ENCODE peak calls at places on chromosomes 5 and 9, in seven cellular contexts. U is neuronal stem cell, R is IMR-90, I is mesenchymal stem cell, L is mesendoderm, C is H1, Q is trophoblast cell. E is an unnamed sample.

GRCh38 chr5:40679998-40680681 is 425 bp downstream of the PTGER4 start:
- DNase-seq in R (no peak), C (no peak), U (no peak), I (peak), L (peak), Q (no peak), E (peak)

GRCh38 chr9:6782981-6783380 is 25.2 kb downstream of the KDM4C start:
- DNase-seq in C (no peak), Q (no peak), U (no peak), I (no peak), L (no peak), R (no peak), E (no peak)

GRCh38 chr5:61089351-61089750 is 72.9 kb downstream of the SMIM15 start:
- DNase-seq in L (no peak), I (peak), C (no peak), R (peak), Q (no peak), U (no peak), E (no peak)

GRCh38 chr5:91382530-91383026 is 539 bp downstream of the ARRDC3 start:
- DNase-seq in L (peak), I (peak), U (peak), R (peak), C (no peak), Q (peak), E (no peak)

GRCh38 chr5:7886849-7887460 is 18.0 kb downstream of the MTRR start:
- DNase-seq in I (peak), R (peak), Q (peak), U (peak), L (peak), C (no peak), E (no peak)

GRCh38 chr9:100063185-100063584 is 35.6 kb downstream of the ERP44 start:
- DNase-seq in C (no peak), U (no peak), Q (no peak), R (peak), I (peak), L (peak), E (no peak)

GRCh38 chr9:95201201-95201600 is 116.3 kb downstream of the FANCC start:
- DNase-seq in U (no peak), R (no peak), C (no peak), Q (no peak), I (no peak), L (no peak), E (no peak)

GRCh38 chr9:649128-650074 is 192.1 kb upstream of the DMRT1 start:
- DNase-seq in U (no peak), R (no peak), I (no peak), L (peak), C (no peak), Q (no peak), E (peak)

GRCh38 chr5:159106569-159107282 is 7.0 kb upstream of the EBF1 start:
- DNase-seq in L (peak), I (peak), R (peak), U (peak), Q (peak), C (no peak), E (peak)

GRCh38 chr5:1963941-1964451 is 81.3 kb upstream of the IRX4 start:
- DNase-seq in U (no peak), I (no peak), L (no peak), C (no peak), R (no peak), Q (no peak), E (no peak)

GRCh38 chr5:91288117-91288516 is 95.0 kb downstream of the ARRDC3 start:
- DNase-seq in U (no peak), I (peak), Q (no peak), C (no peak), L (no peak), R (peak), E (no peak)

GRCh38 chr5:131773805-131774204 is 23.0 kb downstream of the FNIP1 start:
- DNase-seq in Q (no peak), L (no peak), U (no peak), I (no peak), C (no peak), R (no peak), E (no peak)

GRCh38 chr5:76084496-76085285 is 1.5 kb downstream of the SV2C start:
- DNase-seq in R (no peak), I (no peak), U (peak), Q (no peak), C (no peak), L (peak), E (peak)

GRCh38 chr5:80704221-80704620 is 49.4 kb upstream of the DHFR start:
- DNase-seq in L (peak), R (no peak), Q (no peak), U (no peak), I (no peak), C (no peak), E (no peak)

GRCh38 chr5:112554089-112554977 is 135.3 kb upstream of the EPB41L4A start:
- DNase-seq in L (no peak), R (no peak), U (no peak), Q (no peak), C (no peak), I (no peak), E (no peak)

GRCh38 chr5:72510610-72511121 is 3.5 kb upstream of the ZNF366 start:
- DNase-seq in C (no peak), I (peak), L (no peak), Q (no peak), U (no peak), R (peak), E (no peak)

GRCh38 chr5:58201922-58202648 is 257.8 kb downstream of the PLK2 start:
- DNase-seq in L (no peak), C (no peak), I (no peak), R (no peak), Q (no peak), U (no peak), E (no peak)

GRCh38 chr5:6674886-6675285 is 38.3 kb upstream of the TENT4A start:
- DNase-seq in I (no peak), L (no peak), U (no peak), Q (no peak), R (no peak), C (no peak), E (no peak)
- H3K27ac ChIP-seq in I (no peak), L (no peak), U (no peak), Q (no peak), R (no peak), C (no peak), E (no peak)

DNA sequence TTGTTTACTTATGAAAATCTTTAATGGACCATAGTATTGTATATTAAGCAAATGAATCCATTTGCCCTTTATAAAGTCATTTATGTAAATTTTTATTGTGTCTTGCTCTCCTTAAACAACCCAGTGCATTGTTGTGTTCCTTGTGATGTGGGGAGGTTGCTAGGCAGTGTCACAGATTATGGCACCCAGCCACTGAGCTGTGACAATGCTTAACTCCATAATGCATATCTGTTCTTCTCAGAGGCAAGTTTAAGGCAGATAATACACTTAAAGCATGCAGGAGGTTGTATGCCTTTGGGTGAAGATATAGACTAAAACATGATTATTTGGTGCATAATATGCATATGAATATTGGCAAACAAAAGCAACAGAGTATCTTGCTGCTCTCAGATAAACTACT is 269.6 kb upstream of the RIOK2 start:
- DNase-seq in R (no peak), L (peak), Q (no peak), C (no peak), U (no peak), I (no peak), E (no peak)
- H2AK5ac ChIP-seq in R (no peak), L (no peak), Q (no peak), C (no peak), U (no peak), I (no peak), E (no peak)

GRCh38 chr9:130696139-130696650 is 2.6 kb downstream of the EXOSC2 start:
- DNase-seq in I (no peak), Q (no peak), U (no peak), C (no peak), R (no peak), L (no peak), E (no peak)

GRCh38 chr9:130698514-130698913 is 4.9 kb downstream of the EXOSC2 start:
- DNase-seq in U (no peak), Q (peak), L (peak), I (no peak), C (no peak), R (peak), E (no peak)

GRCh38 chr9:130694205-130694604 is 625 bp downstream of the EXOSC2 start:
- DNase-seq in U (no peak), L (no peak), C (no peak), Q (no peak), R (no peak), I (no peak), E (no peak)

GRCh38 chr9:130699047-130699446 is 5.5 kb downstream of the EXOSC2 start:
- DNase-seq in Q (no peak), U (no peak), I (no peak), C (no peak), R (no peak), L (no peak), E (no peak)

GRCh38 chr9:130696996-130697395 is 3.4 kb downstream of the EXOSC2 start:
- DNase-seq in U (no peak), I (no peak), R (no peak), C (no peak), Q (no peak), L (no peak), E (no peak)
- H3K18ac ChIP-seq in U (no peak), I (no peak), R (no peak), C (no peak), Q (no peak), L (no peak), E (no peak)

GRCh38 chr5:45110399-45110798 is 301.7 kb downstream of the MRPS30 start:
- DNase-seq in U (no peak), L (peak), C (no peak), I (no peak), R (no peak), Q (no peak), E (no peak)
- H3K27ac ChIP-seq in U (no peak), L (no peak), C (peak), I (no peak), R (no peak), Q (no peak), E (peak)

GRCh38 chr5:15798006-15798405 is 298.0 kb downstream of the FBXL7 start:
- DNase-seq in Q (no peak), R (no peak), L (no peak), C (no peak), I (no peak), U (no peak), E (no peak)
- H2AK5ac ChIP-seq in Q (no peak), R (no peak), L (no peak), C (no peak), I (no peak), U (no peak), E (no peak)

GRCh38 chr9:130024597-130024994 is 18.4 kb downstream of the FNBP1 start:
- DNase-seq in Q (peak), L (no peak), R (peak), U (no peak), C (no peak), I (no peak), E (no peak)
- H3K18ac ChIP-seq in Q (no peak), L (no peak), R (no peak), U (no peak), C (no peak), I (no peak), E (no peak)

GRCh38 chr9:85964526-85964925 is 23.6 kb downstream of the NAA35 start:
- DNase-seq in R (no peak), U (no peak), Q (no peak), I (no peak), C (no peak), L (no peak), E (no peak)

GRCh38 chr9:85964949-85965348 is 24.0 kb downstream of the NAA35 start:
- DNase-seq in C (no peak), Q (no peak), I (no peak), U (no peak), L (no peak), R (no peak), E (no peak)

GRCh38 chr9:85959955-85960354 is 19.0 kb downstream of the NAA35 start:
- DNase-seq in R (no peak), Q (no peak), L (no peak), U (no peak), I (no peak), C (no peak), E (no peak)

DNA sequence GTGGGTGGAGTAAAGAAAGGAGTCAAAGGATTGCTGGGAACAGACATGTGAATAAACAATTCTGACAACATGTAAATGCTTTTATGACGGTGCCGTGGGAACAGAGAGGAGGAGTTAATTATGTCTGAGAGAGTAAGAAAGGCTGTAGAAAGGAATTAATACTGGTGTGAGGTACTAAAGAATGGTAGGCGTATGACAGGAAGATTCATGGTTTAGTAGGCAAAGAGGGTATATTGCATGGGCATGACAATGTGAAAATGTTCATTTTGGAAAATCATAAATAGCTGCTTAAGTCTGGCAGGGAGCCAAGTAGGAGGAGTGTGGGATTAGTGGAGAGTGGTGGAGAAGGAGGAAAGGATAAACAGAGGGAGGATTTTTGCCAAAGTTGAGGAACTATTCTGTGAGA is 19.7 kb downstream of the NAA35 start:
- DNase-seq in C (no peak), L (no peak), Q (no peak), U (no peak), R (peak), I (peak), E (no peak)
- H3K27ac ChIP-seq in C (no peak), L (no peak), Q (no peak), U (no peak), R (no peak), I (no peak), E (no peak)

DNA sequence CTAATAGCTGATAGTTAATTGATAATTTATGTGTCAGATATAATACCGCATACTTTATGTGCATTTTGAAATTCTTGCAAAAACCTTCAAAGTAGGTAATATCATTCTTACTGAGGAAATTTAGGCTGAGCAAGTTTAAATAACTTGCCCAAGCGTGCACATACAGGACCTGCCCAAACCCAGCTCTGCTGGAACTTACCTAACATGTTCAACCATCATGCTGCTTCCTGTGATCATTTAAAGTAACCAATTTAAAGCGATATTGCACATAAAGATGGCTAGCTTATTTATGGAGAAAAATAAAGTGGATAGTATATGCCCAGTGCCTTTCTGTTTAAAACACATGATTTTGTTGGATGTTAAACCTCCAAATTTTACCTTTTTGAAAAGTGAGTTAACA is 4.3 kb downstream of the FAM174A start:
- DNase-seq in R (no peak), L (no peak), I (no peak), U (no peak), C (no peak), Q (no peak), E (no peak)
- H2AK5ac ChIP-seq in R (no peak), L (no peak), I (no peak), U (no peak), C (no peak), Q (no peak), E (no peak)

DNA sequence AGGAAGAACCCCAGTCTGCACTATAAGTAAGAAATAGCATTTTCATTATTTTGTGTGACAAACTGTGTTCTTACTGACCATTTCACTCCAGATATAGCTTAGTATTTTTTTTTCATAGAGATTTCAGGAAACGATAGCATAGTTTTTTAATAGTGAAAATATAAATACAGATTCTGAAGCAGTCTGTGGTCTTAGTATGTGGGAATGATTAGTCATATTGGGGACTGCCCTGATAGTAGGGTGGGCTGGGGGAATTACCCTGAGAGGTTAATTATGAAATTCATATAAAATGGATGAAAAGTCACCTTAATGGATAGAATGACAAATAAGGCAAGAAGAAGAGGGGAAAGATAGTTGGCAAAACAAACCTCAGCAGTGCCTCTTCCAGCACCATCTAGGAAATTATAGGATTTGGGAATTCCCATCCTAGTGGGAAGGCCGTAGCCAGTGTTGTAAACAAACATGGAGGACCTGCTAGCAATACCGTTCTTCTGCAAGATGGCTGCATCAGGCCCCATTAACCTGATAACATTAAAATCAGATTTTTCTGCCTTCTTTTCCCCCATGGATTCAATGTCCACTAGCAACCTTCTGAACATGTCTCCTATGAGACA is 23.7 kb upstream of the NR3C1 start:
- DNase-seq in C (no peak), R (no peak), Q (no peak), L (no peak), U (no peak), I (no peak), E (no peak)
- H3K18ac ChIP-seq in C (no peak), R (no peak), Q (no peak), L (no peak), U (no peak), I (no peak), E (no peak)

DNA sequence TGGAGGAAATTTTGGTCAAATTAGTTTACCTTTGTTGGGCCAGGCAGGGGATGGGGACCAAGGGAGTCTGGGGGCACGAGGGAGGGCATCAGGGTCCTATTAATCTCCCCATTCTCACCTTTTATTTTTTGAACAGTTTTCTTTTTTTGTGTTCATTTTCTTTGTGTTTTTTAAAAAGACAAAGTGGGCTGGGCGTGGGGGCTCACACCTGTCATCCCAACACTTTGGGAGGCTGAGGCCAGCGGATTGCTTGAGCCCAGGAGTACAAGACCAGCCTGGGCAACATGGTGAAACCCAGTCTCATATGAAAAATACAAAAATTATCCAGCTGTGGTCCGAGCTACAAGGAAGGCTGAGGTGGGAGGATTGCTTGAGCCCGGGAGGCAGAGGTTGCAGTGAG is 103.7 kb downstream of the WNK2 start:
- DNase-seq in C (no peak), Q (no peak), L (no peak), I (no peak), R (no peak), U (no peak), E (no peak)
- H3K27ac ChIP-seq in C (no peak), Q (no peak), L (no peak), I (no peak), R (no peak), U (no peak), E (no peak)

E was measured in H9.